ENCODE peak calls at places on chromosomes 4 and X, in eight cellular contexts. One of them, this sample, is unnamed.

GRCh38 chr4:161247831-161248230 is 916.0 kb downstream of the FSTL5 start:
- DNase-seq in stomach: no peak
- DNase-seq in AG04449: no peak
- DNase-seq in endodermal cell: no peak
- DNase-seq in activated effector memory CD4-positive, alpha-beta T cell treated with anti-CD3 and anti-CD28 coated beads, Interleukin-2, amount 50 U/mL, for 16 hours: no peak
- DNase-seq in hypothalamus: no peak
- DNase-seq in tibial nerve: no peak
- DNase-seq in ACHN: no peak
- DNase-seq in this sample: no peak

GRCh38 chr4:14906805-14907204 is 95.5 kb upstream of the CPEB2 start:
- DNase-seq in stomach: no peak
- DNase-seq in AG04449: no peak
- DNase-seq in endodermal cell: no peak
- DNase-seq in activated effector memory CD4-positive, alpha-beta T cell treated with anti-CD3 and anti-CD28 coated beads, Interleukin-2, amount 50 U/mL, for 16 hours: no peak
- DNase-seq in hypothalamus: no peak
- DNase-seq in tibial nerve: no peak
- DNase-seq in ACHN: no peak
- DNase-seq in this sample: no peak

GRCh38 chr4:182265881-182266280 is 22.7 kb downstream of the TENM3 start:
- DNase-seq in stomach: no peak
- DNase-seq in AG04449: no peak
- DNase-seq in endodermal cell: no peak
- DNase-seq in activated effector memory CD4-positive, alpha-beta T cell treated with anti-CD3 and anti-CD28 coated beads, Interleukin-2, amount 50 U/mL, for 16 hours: no peak
- DNase-seq in hypothalamus: no peak
- DNase-seq in tibial nerve: no peak
- DNase-seq in ACHN: no peak
- DNase-seq in this sample: no peak

GRCh38 chr4:67861513-67861912 is 22.3 kb downstream of the TMPRSS11D start:
- DNase-seq in stomach: no peak
- DNase-seq in AG04449: no peak
- DNase-seq in endodermal cell: no peak
- DNase-seq in activated effector memory CD4-positive, alpha-beta T cell treated with anti-CD3 and anti-CD28 coated beads, Interleukin-2, amount 50 U/mL, for 16 hours: no peak
- DNase-seq in hypothalamus: no peak
- DNase-seq in tibial nerve: no peak
- DNase-seq in ACHN: no peak
- DNase-seq in this sample: no peak

GRCh38 chr4:82282875-82283274 is 90.9 kb downstream of the HNRNPD start:
- DNase-seq in stomach: no peak
- DNase-seq in AG04449: no peak
- DNase-seq in endodermal cell: no peak
- DNase-seq in activated effector memory CD4-positive, alpha-beta T cell treated with anti-CD3 and anti-CD28 coated beads, Interleukin-2, amount 50 U/mL, for 16 hours: no peak
- DNase-seq in hypothalamus: no peak
- DNase-seq in tibial nerve: no peak
- DNase-seq in ACHN: no peak
- DNase-seq in this sample: no peak

GRCh38 chr4:153530284-153530995 is 64.3 kb downstream of the TMEM131L start:
- DNase-seq in stomach: no peak
- DNase-seq in AG04449: no peak
- DNase-seq in endodermal cell: no peak
- DNase-seq in activated effector memory CD4-positive, alpha-beta T cell treated with anti-CD3 and anti-CD28 coated beads, Interleukin-2, amount 50 U/mL, for 16 hours: peak
- DNase-seq in hypothalamus: no peak
- DNase-seq in tibial nerve: no peak
- DNase-seq in ACHN: no peak
- DNase-seq in this sample: no peak

GRCh38 chrX:54530358-54530900 is 410 bp downstream of the GNL3L start:
- DNase-seq in stomach: no peak
- DNase-seq in AG04449: no peak
- DNase-seq in endodermal cell: no peak
- DNase-seq in activated effector memory CD4-positive, alpha-beta T cell treated with anti-CD3 and anti-CD28 coated beads, Interleukin-2, amount 50 U/mL, for 16 hours: no peak
- DNase-seq in hypothalamus: no peak
- DNase-seq in tibial nerve: no peak
- DNase-seq in ACHN: no peak
- DNase-seq in this sample: no peak

GRCh38 chr4:99104153-99104552 is 15.6 kb upstream of the ADH5 start:
- DNase-seq in stomach: no peak
- DNase-seq in AG04449: no peak
- DNase-seq in endodermal cell: no peak
- DNase-seq in activated effector memory CD4-positive, alpha-beta T cell treated with anti-CD3 and anti-CD28 coated beads, Interleukin-2, amount 50 U/mL, for 16 hours: no peak
- DNase-seq in hypothalamus: no peak
- DNase-seq in tibial nerve: no peak
- DNase-seq in ACHN: no peak
- DNase-seq in this sample: no peak

GRCh38 chr4:1401409-1402020 is 4.7 kb downstream of the NKX1-1 start:
- DNase-seq in stomach: peak
- DNase-seq in AG04449: no peak
- DNase-seq in endodermal cell: peak
- DNase-seq in activated effector memory CD4-positive, alpha-beta T cell treated with anti-CD3 and anti-CD28 coated beads, Interleukin-2, amount 50 U/mL, for 16 hours: peak
- DNase-seq in hypothalamus: no peak
- DNase-seq in tibial nerve: no peak
- DNase-seq in ACHN: no peak
- DNase-seq in this sample: no peak

GRCh38 chr4:158322119-158322518 is 111.8 kb downstream of the TMEM144 start:
- DNase-seq in stomach: no peak
- DNase-seq in AG04449: no peak
- DNase-seq in endodermal cell: no peak
- DNase-seq in activated effector memory CD4-positive, alpha-beta T cell treated with anti-CD3 and anti-CD28 coated beads, Interleukin-2, amount 50 U/mL, for 16 hours: no peak
- DNase-seq in hypothalamus: no peak
- DNase-seq in tibial nerve: no peak
- DNase-seq in ACHN: no peak
- DNase-seq in this sample: no peak

GRCh38 chr4:124907881-124908280 is 195.3 kb upstream of the ANKRD50 start:
- DNase-seq in stomach: no peak
- DNase-seq in AG04449: peak
- DNase-seq in endodermal cell: no peak
- DNase-seq in activated effector memory CD4-positive, alpha-beta T cell treated with anti-CD3 and anti-CD28 coated beads, Interleukin-2, amount 50 U/mL, for 16 hours: no peak
- DNase-seq in hypothalamus: no peak
- DNase-seq in tibial nerve: no peak
- DNase-seq in ACHN: no peak
- DNase-seq in this sample: no peak

GRCh38 chrX:111095974-111096870 is at the start of gene PAK3:
- DNase-seq in stomach: peak
- DNase-seq in AG04449: no peak
- DNase-seq in endodermal cell: peak
- DNase-seq in activated effector memory CD4-positive, alpha-beta T cell treated with anti-CD3 and anti-CD28 coated beads, Interleukin-2, amount 50 U/mL, for 16 hours: peak
- DNase-seq in hypothalamus: no peak
- DNase-seq in tibial nerve: no peak
- DNase-seq in ACHN: peak
- DNase-seq in this sample: peak

GRCh38 chrX:45196701-45197100 is 4.0 kb downstream of the DIPK2B start:
- DNase-seq in stomach: no peak
- DNase-seq in AG04449: peak
- DNase-seq in endodermal cell: no peak
- DNase-seq in activated effector memory CD4-positive, alpha-beta T cell treated with anti-CD3 and anti-CD28 coated beads, Interleukin-2, amount 50 U/mL, for 16 hours: no peak
- DNase-seq in hypothalamus: no peak
- DNase-seq in tibial nerve: no peak
- DNase-seq in ACHN: no peak
- DNase-seq in this sample: no peak

GRCh38 chr4:128528793-128529553 is 241.4 kb upstream of the PGRMC2 start:
- DNase-seq in stomach: no peak
- DNase-seq in AG04449: peak
- DNase-seq in endodermal cell: peak
- DNase-seq in activated effector memory CD4-positive, alpha-beta T cell treated with anti-CD3 and anti-CD28 coated beads, Interleukin-2, amount 50 U/mL, for 16 hours: no peak
- DNase-seq in hypothalamus: no peak
- DNase-seq in tibial nerve: no peak
- DNase-seq in ACHN: peak
- DNase-seq in this sample: no peak

GRCh38 chr4:139887962-139888735 is 222.5 kb downstream of the MGST2 start:
- DNase-seq in stomach: no peak
- DNase-seq in AG04449: no peak
- DNase-seq in endodermal cell: peak
- DNase-seq in activated effector memory CD4-positive, alpha-beta T cell treated with anti-CD3 and anti-CD28 coated beads, Interleukin-2, amount 50 U/mL, for 16 hours: no peak
- DNase-seq in hypothalamus: no peak
- DNase-seq in tibial nerve: no peak
- DNase-seq in ACHN: no peak
- DNase-seq in this sample: no peak

GRCh38 chr4:127623755-127624087 is 9.0 kb upstream of the INTU start:
- DNase-seq in stomach: no peak
- DNase-seq in AG04449: no peak
- DNase-seq in endodermal cell: no peak
- DNase-seq in activated effector memory CD4-positive, alpha-beta T cell treated with anti-CD3 and anti-CD28 coated beads, Interleukin-2, amount 50 U/mL, for 16 hours: no peak
- DNase-seq in hypothalamus: peak
- DNase-seq in tibial nerve: no peak
- DNase-seq in ACHN: no peak
- DNase-seq in this sample: no peak

GRCh38 chrX:95056901-95057300 is 1382.9 kb downstream of the FAM133A start:
- DNase-seq in stomach: no peak
- DNase-seq in AG04449: no peak
- DNase-seq in endodermal cell: no peak
- DNase-seq in activated effector memory CD4-positive, alpha-beta T cell treated with anti-CD3 and anti-CD28 coated beads, Interleukin-2, amount 50 U/mL, for 16 hours: no peak
- DNase-seq in hypothalamus: no peak
- DNase-seq in tibial nerve: no peak
- DNase-seq in ACHN: peak
- DNase-seq in this sample: no peak

GRCh38 chr4:77849278-77849965 is 13.2 kb upstream of the MRPL1 start:
- DNase-seq in stomach: no peak
- DNase-seq in AG04449: no peak
- DNase-seq in endodermal cell: no peak
- DNase-seq in activated effector memory CD4-positive, alpha-beta T cell treated with anti-CD3 and anti-CD28 coated beads, Interleukin-2, amount 50 U/mL, for 16 hours: no peak
- DNase-seq in hypothalamus: no peak
- DNase-seq in tibial nerve: no peak
- DNase-seq in ACHN: no peak
- DNase-seq in this sample: no peak

GRCh38 chrX:10513974-10514373 is 106.4 kb downstream of the MID1 start:
- DNase-seq in stomach: no peak
- DNase-seq in AG04449: no peak
- DNase-seq in endodermal cell: no peak
- DNase-seq in activated effector memory CD4-positive, alpha-beta T cell treated with anti-CD3 and anti-CD28 coated beads, Interleukin-2, amount 50 U/mL, for 16 hours: no peak
- DNase-seq in hypothalamus: no peak
- DNase-seq in tibial nerve: no peak
- DNase-seq in ACHN: no peak
- DNase-seq in this sample: no peak

GRCh38 chrX:8204169-8204935 is 33.3 kb upstream of the VCX2 start:
- DNase-seq in stomach: no peak
- DNase-seq in AG04449: no peak
- DNase-seq in endodermal cell: no peak
- DNase-seq in activated effector memory CD4-positive, alpha-beta T cell treated with anti-CD3 and anti-CD28 coated beads, Interleukin-2, amount 50 U/mL, for 16 hours: no peak
- DNase-seq in hypothalamus: no peak
- DNase-seq in tibial nerve: no peak
- DNase-seq in ACHN: no peak
- DNase-seq in this sample: no peak

GRCh38 chr4:7279902-7280301 is 87.6 kb downstream of the SORCS2 start:
- DNase-seq in stomach: no peak
- DNase-seq in AG04449: no peak
- DNase-seq in endodermal cell: no peak
- DNase-seq in activated effector memory CD4-positive, alpha-beta T cell treated with anti-CD3 and anti-CD28 coated beads, Interleukin-2, amount 50 U/mL, for 16 hours: no peak
- DNase-seq in hypothalamus: no peak
- DNase-seq in tibial nerve: no peak
- DNase-seq in ACHN: no peak
- DNase-seq in this sample: no peak

GRCh38 chr4:52507774-52508173 is 151.3 kb downstream of the USP46 start:
- DNase-seq in stomach: no peak
- DNase-seq in AG04449: no peak
- DNase-seq in endodermal cell: no peak
- DNase-seq in activated effector memory CD4-positive, alpha-beta T cell treated with anti-CD3 and anti-CD28 coated beads, Interleukin-2, amount 50 U/mL, for 16 hours: no peak
- DNase-seq in hypothalamus: peak
- DNase-seq in tibial nerve: no peak
- DNase-seq in ACHN: no peak
- DNase-seq in this sample: no peak

This sample was measured in progenitor cell of endocrine pancreas.